ENCODE peak calls at places on chromosomes 2 and 18, in seven cellular contexts. One of them, this sample, is unnamed.

GRCh38 chr18:49476664-49477411 is 10.2 kb downstream of the C18orf32 start:
- DNase-seq in neural progenitor cell: no peak
- DNase-seq in gastrocnemius medialis: no peak
- DNase-seq in A549: peak; percentile 68
- DNase-seq in type B pancreatic cell: no peak
- DNase-seq in PC-9: peak; percentile 76
- DNase-seq in bronchial epithelial cell: peak; percentile 68
- DNase-seq in this sample: no peak

GRCh38 chr2:165471349-165471975 is 2.0 kb downstream of the CSRNP3 start:
- DNase-seq in neural progenitor cell: no peak
- DNase-seq in gastrocnemius medialis: no peak
- DNase-seq in A549: no peak
- DNase-seq in type B pancreatic cell: no peak
- DNase-seq in PC-9: no peak
- DNase-seq in bronchial epithelial cell: no peak
- DNase-seq in this sample: no peak

GRCh38 chr2:188159484-188159883 is 132.2 kb upstream of the GULP1 start:
- DNase-seq in neural progenitor cell: no peak
- DNase-seq in gastrocnemius medialis: no peak
- DNase-seq in A549: no peak
- DNase-seq in type B pancreatic cell: no peak
- DNase-seq in PC-9: no peak
- DNase-seq in bronchial epithelial cell: no peak
- DNase-seq in this sample: no peak

GRCh38 chr2:97742381-97742847 is 29.0 kb downstream of the ZAP70 start:
- DNase-seq in neural progenitor cell: no peak
- DNase-seq in gastrocnemius medialis: no peak
- DNase-seq in A549: no peak
- DNase-seq in type B pancreatic cell: no peak
- DNase-seq in PC-9: no peak
- DNase-seq in bronchial epithelial cell: peak; percentile 48
- DNase-seq in this sample: no peak

GRCh38 chr2:190678444-190679162 is 29.7 kb downstream of the NAB1 start:
- DNase-seq in neural progenitor cell: no peak
- DNase-seq in gastrocnemius medialis: no peak
- DNase-seq in A549: no peak
- DNase-seq in type B pancreatic cell: no peak
- DNase-seq in PC-9: no peak
- DNase-seq in bronchial epithelial cell: no peak
- DNase-seq in this sample: no peak

GRCh38 chr2:64854773-64855237 is 134.4 kb upstream of the SLC1A4 start:
- DNase-seq in neural progenitor cell: no peak
- DNase-seq in gastrocnemius medialis: peak; percentile 55
- DNase-seq in A549: peak; percentile 54
- DNase-seq in type B pancreatic cell: no peak
- DNase-seq in PC-9: no peak
- DNase-seq in bronchial epithelial cell: no peak
- DNase-seq in this sample: no peak

GRCh38 chr2:181684454-181685149 is 4.3 kb upstream of the NEUROD1 start:
- DNase-seq in neural progenitor cell: no peak
- DNase-seq in gastrocnemius medialis: no peak
- DNase-seq in A549: no peak
- DNase-seq in type B pancreatic cell: no peak
- DNase-seq in PC-9: no peak
- DNase-seq in bronchial epithelial cell: no peak
- DNase-seq in this sample: no peak

GRCh38 chr2:98572676-98573075 is 35.6 kb downstream of the COA5 start:
- DNase-seq in neural progenitor cell: no peak
- DNase-seq in gastrocnemius medialis: no peak
- DNase-seq in A549: no peak
- DNase-seq in type B pancreatic cell: no peak
- DNase-seq in PC-9: no peak
- DNase-seq in bronchial epithelial cell: no peak
- DNase-seq in this sample: no peak

GRCh38 chr2:172834881-172835280 is 99.2 kb downstream of the RAPGEF4 start:
- DNase-seq in neural progenitor cell: peak; percentile 8
- DNase-seq in gastrocnemius medialis: no peak
- DNase-seq in A549: no peak
- DNase-seq in type B pancreatic cell: no peak
- DNase-seq in PC-9: no peak
- DNase-seq in bronchial epithelial cell: no peak
- DNase-seq in this sample: no peak

GRCh38 chr2:171307560-171307959 is 126.2 kb downstream of the METTL8 start:
- DNase-seq in neural progenitor cell: no peak
- DNase-seq in gastrocnemius medialis: no peak
- DNase-seq in A549: no peak
- DNase-seq in type B pancreatic cell: no peak
- DNase-seq in PC-9: no peak
- DNase-seq in bronchial epithelial cell: no peak
- DNase-seq in this sample: no peak

GRCh38 chr2:240646061-240646899 is 21.0 kb downstream of the GPR35 start:
- DNase-seq in neural progenitor cell: no peak
- DNase-seq in gastrocnemius medialis: no peak
- DNase-seq in A549: no peak
- DNase-seq in type B pancreatic cell: no peak
- DNase-seq in PC-9: no peak
- DNase-seq in bronchial epithelial cell: no peak
- DNase-seq in this sample: peak; percentile 82

GRCh38 chr2:181104512-181105121 is 124.2 kb downstream of the UBE2E3 start:
- DNase-seq in neural progenitor cell: peak; percentile 66
- DNase-seq in gastrocnemius medialis: no peak
- DNase-seq in A549: peak; percentile 58
- DNase-seq in type B pancreatic cell: no peak
- DNase-seq in PC-9: no peak
- DNase-seq in bronchial epithelial cell: peak; percentile 57
- DNase-seq in this sample: no peak

GRCh38 chr2:96161785-96162367 is 16.6 kb upstream of the DUSP2 start:
- DNase-seq in neural progenitor cell: no peak
- DNase-seq in gastrocnemius medialis: no peak
- DNase-seq in A549: no peak
- DNase-seq in type B pancreatic cell: no peak
- DNase-seq in PC-9: no peak
- DNase-seq in bronchial epithelial cell: no peak
- DNase-seq in this sample: no peak

GRCh38 chr2:27663160-27663462 is 303 bp downstream of the SUPT7L start:
- DNase-seq in neural progenitor cell: no peak
- DNase-seq in gastrocnemius medialis: peak; percentile 78
- DNase-seq in A549: no peak
- DNase-seq in type B pancreatic cell: no peak
- DNase-seq in PC-9: no peak
- DNase-seq in bronchial epithelial cell: no peak
- DNase-seq in this sample: no peak

GRCh38 chr2:27661371-27661770 is 2.0 kb downstream of the SUPT7L start:
- DNase-seq in neural progenitor cell: no peak
- DNase-seq in gastrocnemius medialis: no peak
- DNase-seq in A549: no peak
- DNase-seq in type B pancreatic cell: no peak
- DNase-seq in PC-9: no peak
- DNase-seq in bronchial epithelial cell: no peak
- DNase-seq in this sample: no peak

GRCh38 chr2:27664245-27664574 is 521 bp downstream of the SLC4A1AP start:
- DNase-seq in neural progenitor cell: no peak
- DNase-seq in gastrocnemius medialis: no peak
- DNase-seq in A549: no peak
- DNase-seq in type B pancreatic cell: no peak
- DNase-seq in PC-9: no peak
- DNase-seq in bronchial epithelial cell: no peak
- DNase-seq in this sample: no peak

GRCh38 chr2:27664622-27665363 is 1.1 kb downstream of the SLC4A1AP start:
- DNase-seq in neural progenitor cell: no peak
- DNase-seq in gastrocnemius medialis: no peak
- DNase-seq in A549: no peak
- DNase-seq in type B pancreatic cell: no peak
- DNase-seq in PC-9: no peak
- DNase-seq in bronchial epithelial cell: no peak
- DNase-seq in this sample: no peak

DNA sequence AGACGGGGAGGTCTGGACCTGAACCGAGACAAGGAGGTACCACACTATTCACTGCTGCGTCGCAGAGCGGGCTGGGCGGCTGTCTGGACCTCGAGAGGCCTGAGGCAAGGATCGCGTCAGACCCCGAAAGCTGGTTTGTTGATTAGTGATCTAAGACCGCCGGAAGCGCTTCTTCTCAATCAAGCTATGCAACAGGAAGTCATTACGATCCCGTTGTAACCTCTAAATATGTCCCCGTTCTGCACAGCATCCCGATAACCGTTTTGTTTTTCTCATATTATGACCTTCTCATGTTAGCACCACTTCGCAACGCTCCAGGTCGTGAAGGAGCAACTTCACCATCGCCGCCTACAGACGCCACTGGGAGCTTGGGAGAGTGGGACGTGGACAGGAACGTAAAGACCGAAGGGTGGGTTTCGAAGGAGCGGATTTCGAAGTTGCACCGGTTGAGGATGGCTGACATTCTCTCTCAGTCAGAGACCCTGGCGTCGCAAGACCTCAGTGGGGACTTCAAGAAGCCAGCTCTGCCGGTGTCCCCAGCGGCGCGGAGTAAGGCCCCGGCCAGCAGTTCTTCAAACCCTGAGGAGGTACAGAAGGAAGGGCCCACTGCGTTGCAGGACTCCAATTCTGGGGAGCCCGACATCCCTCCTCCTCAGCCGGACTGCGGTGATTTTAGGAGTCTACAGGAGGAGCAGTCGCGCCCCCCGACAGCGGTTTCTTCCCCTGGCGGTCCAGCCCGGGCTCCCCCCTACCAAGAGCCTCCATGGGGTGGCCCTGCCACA is at the start of the genes SLC4A1AP and SUPT7L:
- DNase-seq in neural progenitor cell: peak; percentile 88
- DNase-seq in gastrocnemius medialis: peak; percentile 49
- DNase-seq in A549: peak; percentile 93
- DNase-seq in type B pancreatic cell: peak; percentile 78
- DNase-seq in PC-9: peak; percentile 71
- DNase-seq in bronchial epithelial cell: peak; percentile 79
- DNase-seq in this sample: peak; percentile 89
- TF ChIP-seq CTCF in neural progenitor cell: peak; percentile 10
- TF ChIP-seq CTCF in gastrocnemius medialis: peak; percentile 13
- TF ChIP-seq CTCF in A549: peak; percentile 4
- TF ChIP-seq CTCF in type B pancreatic cell: no peak
- TF ChIP-seq CTCF in PC-9: peak; percentile 18
- TF ChIP-seq CTCF in bronchial epithelial cell: peak; percentile 11
- TF ChIP-seq CTCF in this sample: no peak

GRCh38 chr2:111701266-111701665 is 182.7 kb downstream of the ANAPC1 start:
- DNase-seq in neural progenitor cell: no peak
- DNase-seq in gastrocnemius medialis: no peak
- DNase-seq in A549: no peak
- DNase-seq in type B pancreatic cell: no peak
- DNase-seq in PC-9: peak; percentile 75
- DNase-seq in bronchial epithelial cell: peak; percentile 24
- DNase-seq in this sample: no peak
- TF ChIP-seq CTCF in neural progenitor cell: no peak
- TF ChIP-seq CTCF in gastrocnemius medialis: no peak
- TF ChIP-seq CTCF in A549: no peak
- TF ChIP-seq CTCF in type B pancreatic cell: no peak
- TF ChIP-seq CTCF in PC-9: no peak
- TF ChIP-seq CTCF in bronchial epithelial cell: no peak
- TF ChIP-seq CTCF in this sample: no peak

DNA sequence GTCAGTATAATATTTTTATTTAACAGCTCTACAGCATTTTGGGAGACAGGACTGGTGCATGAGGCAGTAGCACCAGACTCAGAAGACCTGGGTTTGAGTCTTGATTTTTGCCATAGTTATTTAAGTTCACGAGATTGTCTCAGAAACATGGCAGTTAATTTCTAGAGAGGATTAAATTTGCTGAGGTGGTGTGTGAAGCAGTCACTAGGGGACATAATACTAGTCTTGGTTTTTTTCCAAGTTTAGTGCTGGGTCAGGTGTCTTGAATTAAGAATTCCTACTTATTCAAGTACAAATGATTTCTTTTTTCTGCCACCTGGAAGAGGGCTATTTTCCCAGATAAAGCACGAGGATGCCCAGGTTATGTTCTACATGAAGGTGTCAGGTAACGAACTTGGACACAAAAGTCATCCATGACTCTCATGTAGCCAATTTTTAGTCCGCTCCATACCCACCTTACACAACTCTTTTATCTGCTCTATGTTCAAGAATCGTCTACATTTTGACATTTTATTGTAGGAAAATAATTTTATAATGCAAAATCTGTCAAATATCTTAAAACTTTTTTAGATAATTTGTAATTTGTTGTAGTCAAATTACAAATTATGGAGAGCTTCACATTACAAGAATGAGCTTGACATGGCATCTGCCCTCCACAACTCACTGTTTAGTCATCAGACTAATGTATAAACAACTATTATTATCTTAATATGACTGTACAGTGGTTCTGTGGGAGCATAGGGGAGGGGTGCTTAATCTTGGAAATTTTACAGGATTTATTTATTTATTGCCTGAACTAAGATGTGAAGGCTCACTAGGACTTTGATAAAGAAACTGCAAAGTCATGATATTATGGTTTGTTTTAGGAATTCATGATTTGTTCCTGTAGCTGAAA is 1.6 kb downstream of the MARCHF7 start:
- DNase-seq in neural progenitor cell: no peak
- DNase-seq in gastrocnemius medialis: no peak
- DNase-seq in A549: no peak
- DNase-seq in type B pancreatic cell: no peak
- DNase-seq in PC-9: no peak
- DNase-seq in bronchial epithelial cell: peak; percentile 83
- DNase-seq in this sample: no peak
- TF ChIP-seq CTCF in neural progenitor cell: no peak
- TF ChIP-seq CTCF in gastrocnemius medialis: no peak
- TF ChIP-seq CTCF in A549: no peak
- TF ChIP-seq CTCF in type B pancreatic cell: no peak
- TF ChIP-seq CTCF in PC-9: no peak
- TF ChIP-seq CTCF in bronchial epithelial cell: no peak
- TF ChIP-seq CTCF in this sample: peak; percentile 20

GRCh38 chr2:47907097-47907781 is 941 bp upstream of the FBXO11 start:
- DNase-seq in neural progenitor cell: peak; percentile 20
- DNase-seq in gastrocnemius medialis: peak; percentile 16
- DNase-seq in A549: peak; percentile 25
- DNase-seq in type B pancreatic cell: no peak
- DNase-seq in PC-9: no peak
- DNase-seq in bronchial epithelial cell: peak; percentile 29
- DNase-seq in this sample: no peak

GRCh38 chr2:47904903-47905453 is 1.3 kb downstream of the FBXO11 start:
- DNase-seq in neural progenitor cell: peak; percentile 65
- DNase-seq in gastrocnemius medialis: peak; percentile 29
- DNase-seq in A549: peak; percentile 22
- DNase-seq in type B pancreatic cell: peak; percentile 72
- DNase-seq in PC-9: no peak
- DNase-seq in bronchial epithelial cell: no peak
- DNase-seq in this sample: no peak

GRCh38 chr2:47905454-47906260 is 641 bp downstream of the FBXO11 start:
- DNase-seq in neural progenitor cell: peak; percentile 88
- DNase-seq in gastrocnemius medialis: peak; percentile 57
- DNase-seq in A549: peak; percentile 81
- DNase-seq in type B pancreatic cell: peak; percentile 79
- DNase-seq in PC-9: no peak
- DNase-seq in bronchial epithelial cell: no peak
- DNase-seq in this sample: peak; percentile 89

GRCh38 chr2:47908682-47909081 is 2.4 kb upstream of the FBXO11 start:
- DNase-seq in neural progenitor cell: no peak
- DNase-seq in gastrocnemius medialis: no peak
- DNase-seq in A549: no peak
- DNase-seq in type B pancreatic cell: no peak
- DNase-seq in PC-9: no peak
- DNase-seq in bronchial epithelial cell: no peak
- DNase-seq in this sample: no peak

GRCh38 chr2:47906261-47907096 is at the start of gene FBXO11:
- DNase-seq in neural progenitor cell: peak; percentile 99
- DNase-seq in gastrocnemius medialis: peak; percentile 96
- DNase-seq in A549: peak; percentile 99
- DNase-seq in type B pancreatic cell: peak; percentile 93
- DNase-seq in PC-9: peak; percentile 99
- DNase-seq in bronchial epithelial cell: peak; percentile 94
- DNase-seq in this sample: peak; percentile 98
- TF ChIP-seq CTCF in neural progenitor cell: peak; percentile 68
- TF ChIP-seq CTCF in gastrocnemius medialis: peak; percentile 44
- TF ChIP-seq CTCF in A549: peak; percentile 69
- TF ChIP-seq CTCF in type B pancreatic cell: peak; percentile 80
- TF ChIP-seq CTCF in PC-9: peak; percentile 78
- TF ChIP-seq CTCF in bronchial epithelial cell: peak; percentile 68
- TF ChIP-seq CTCF in this sample: peak; percentile 78